ENCODE peak calls at places on chromosomes 13 and 19, in seven cellular contexts. One of them, this sample, is unnamed. For H3K36me3, the result is how much of the 10 kb centered on the place peaks cover.

GRCh38 chr13:111626371-111627305 is 306.2 kb downstream of the TEX29 start:
- DNase-seq in effector memory CD4-positive, alpha-beta T cell: no peak
- DNase-seq in aorta: no peak
- DNase-seq in tibial artery: no peak
- DNase-seq in CD8-positive, alpha-beta T cell: no peak
- DNase-seq in NT2/D1: no peak
- DNase-seq in thoracic aorta: no peak
- DNase-seq in this sample: no peak

GRCh38 chr13:112747256-112747655 is 57.4 kb downstream of the ATP11A start:
- DNase-seq in effector memory CD4-positive, alpha-beta T cell: no peak
- DNase-seq in aorta: no peak
- DNase-seq in tibial artery: no peak
- DNase-seq in CD8-positive, alpha-beta T cell: no peak
- DNase-seq in NT2/D1: no peak
- DNase-seq in thoracic aorta: no peak
- DNase-seq in this sample: no peak

GRCh38 chr13:98273824-98274786 is 97.0 kb upstream of the RNF113B start:
- DNase-seq in effector memory CD4-positive, alpha-beta T cell: no peak
- DNase-seq in aorta: no peak
- DNase-seq in tibial artery: no peak
- DNase-seq in CD8-positive, alpha-beta T cell: no peak
- DNase-seq in NT2/D1: no peak
- DNase-seq in thoracic aorta: no peak
- DNase-seq in this sample: peak

GRCh38 chr13:26541041-26541440 is 16.4 kb upstream of the WASF3 start:
- DNase-seq in effector memory CD4-positive, alpha-beta T cell: no peak
- DNase-seq in aorta: no peak
- DNase-seq in tibial artery: no peak
- DNase-seq in CD8-positive, alpha-beta T cell: no peak
- DNase-seq in NT2/D1: no peak
- DNase-seq in thoracic aorta: no peak
- DNase-seq in this sample: no peak

GRCh38 chr13:113724780-113725315 is 34.2 kb upstream of the TMEM255B start:
- DNase-seq in effector memory CD4-positive, alpha-beta T cell: peak
- DNase-seq in aorta: peak
- DNase-seq in tibial artery: peak
- DNase-seq in CD8-positive, alpha-beta T cell: peak
- DNase-seq in NT2/D1: peak
- DNase-seq in thoracic aorta: peak
- DNase-seq in this sample: peak

GRCh38 chr13:82147526-82147925 is 1734.7 kb downstream of the SLITRK1 start:
- DNase-seq in effector memory CD4-positive, alpha-beta T cell: no peak
- DNase-seq in aorta: no peak
- DNase-seq in tibial artery: no peak
- DNase-seq in CD8-positive, alpha-beta T cell: no peak
- DNase-seq in NT2/D1: no peak
- DNase-seq in thoracic aorta: no peak
- DNase-seq in this sample: no peak

GRCh38 chr19:15587663-15588062 is 27.4 kb upstream of the CYP4F8 start:
- DNase-seq in effector memory CD4-positive, alpha-beta T cell: no peak
- DNase-seq in aorta: no peak
- DNase-seq in tibial artery: peak
- DNase-seq in CD8-positive, alpha-beta T cell: no peak
- DNase-seq in NT2/D1: no peak
- DNase-seq in thoracic aorta: no peak
- DNase-seq in this sample: no peak

GRCh38 chr19:33514885-33515485 is 6.6 kb downstream of the PEPD start:
- DNase-seq in effector memory CD4-positive, alpha-beta T cell: no peak
- DNase-seq in aorta: no peak
- DNase-seq in tibial artery: peak
- DNase-seq in CD8-positive, alpha-beta T cell: no peak
- DNase-seq in NT2/D1: no peak
- DNase-seq in thoracic aorta: no peak
- DNase-seq in this sample: peak

GRCh38 chr19:50272263-50272897 is 56.8 kb downstream of the KCNC3 start:
- DNase-seq in effector memory CD4-positive, alpha-beta T cell: no peak
- DNase-seq in aorta: no peak
- DNase-seq in tibial artery: no peak
- DNase-seq in CD8-positive, alpha-beta T cell: no peak
- DNase-seq in NT2/D1: no peak
- DNase-seq in thoracic aorta: no peak
- DNase-seq in this sample: peak

GRCh38 chr13:105847532-105848295 is 687.7 kb downstream of the EFNB2 start:
- DNase-seq in effector memory CD4-positive, alpha-beta T cell: no peak
- DNase-seq in aorta: no peak
- DNase-seq in tibial artery: no peak
- DNase-seq in CD8-positive, alpha-beta T cell: no peak
- DNase-seq in NT2/D1: no peak
- DNase-seq in thoracic aorta: no peak
- DNase-seq in this sample: no peak

GRCh38 chr19:49110567-49110966 is 3.6 kb upstream of the LIN7B start:
- DNase-seq in effector memory CD4-positive, alpha-beta T cell: no peak
- DNase-seq in aorta: no peak
- DNase-seq in tibial artery: no peak
- DNase-seq in CD8-positive, alpha-beta T cell: no peak
- DNase-seq in NT2/D1: no peak
- DNase-seq in thoracic aorta: no peak
- DNase-seq in this sample: no peak

GRCh38 chr19:51107406-51108065 is 673 bp downstream of the CTU1 start:
- DNase-seq in effector memory CD4-positive, alpha-beta T cell: no peak
- DNase-seq in aorta: no peak
- DNase-seq in tibial artery: no peak
- DNase-seq in CD8-positive, alpha-beta T cell: no peak
- DNase-seq in NT2/D1: no peak
- DNase-seq in thoracic aorta: no peak
- DNase-seq in this sample: no peak

GRCh38 chr19:31145909-31146453 is 203.3 kb downstream of the TSHZ3 start:
- DNase-seq in effector memory CD4-positive, alpha-beta T cell: no peak
- DNase-seq in aorta: no peak
- DNase-seq in tibial artery: no peak
- DNase-seq in CD8-positive, alpha-beta T cell: no peak
- DNase-seq in NT2/D1: no peak
- DNase-seq in thoracic aorta: no peak
- DNase-seq in this sample: no peak

GRCh38 chr13:73922728-73923393 is 211.3 kb downstream of the KLF12 start:
- DNase-seq in effector memory CD4-positive, alpha-beta T cell: no peak
- DNase-seq in aorta: no peak
- DNase-seq in tibial artery: no peak
- DNase-seq in CD8-positive, alpha-beta T cell: no peak
- DNase-seq in NT2/D1: no peak
- DNase-seq in thoracic aorta: no peak
- DNase-seq in this sample: no peak

GRCh38 chr13:46340631-46341111 is 46.4 kb downstream of the RUBCNL start:
- DNase-seq in effector memory CD4-positive, alpha-beta T cell: no peak
- DNase-seq in aorta: no peak
- DNase-seq in tibial artery: no peak
- DNase-seq in CD8-positive, alpha-beta T cell: no peak
- DNase-seq in NT2/D1: no peak
- DNase-seq in thoracic aorta: no peak
- DNase-seq in this sample: no peak

GRCh38 chr13:46341112-46341711 is 45.8 kb downstream of the RUBCNL start:
- DNase-seq in effector memory CD4-positive, alpha-beta T cell: no peak
- DNase-seq in aorta: no peak
- DNase-seq in tibial artery: no peak
- DNase-seq in CD8-positive, alpha-beta T cell: no peak
- DNase-seq in NT2/D1: no peak
- DNase-seq in thoracic aorta: no peak
- DNase-seq in this sample: no peak

GRCh38 chr13:46345400-46345799 is 41.7 kb downstream of the RUBCNL start:
- DNase-seq in effector memory CD4-positive, alpha-beta T cell: no peak
- DNase-seq in aorta: no peak
- DNase-seq in tibial artery: no peak
- DNase-seq in CD8-positive, alpha-beta T cell: no peak
- DNase-seq in NT2/D1: no peak
- DNase-seq in thoracic aorta: no peak
- DNase-seq in this sample: no peak

GRCh38 chr13:46343279-46343949 is 43.6 kb downstream of the RUBCNL start:
- DNase-seq in effector memory CD4-positive, alpha-beta T cell: no peak
- DNase-seq in aorta: no peak
- DNase-seq in tibial artery: no peak
- DNase-seq in CD8-positive, alpha-beta T cell: no peak
- DNase-seq in NT2/D1: no peak
- DNase-seq in thoracic aorta: no peak
- DNase-seq in this sample: no peak

GRCh38 chr13:46342538-46342937 is 44.5 kb downstream of the RUBCNL start:
- DNase-seq in effector memory CD4-positive, alpha-beta T cell: no peak
- DNase-seq in aorta: no peak
- DNase-seq in tibial artery: no peak
- DNase-seq in CD8-positive, alpha-beta T cell: no peak
- DNase-seq in NT2/D1: no peak
- DNase-seq in thoracic aorta: no peak
- DNase-seq in this sample: no peak
- H3K36me3 ChIP-seq in effector memory CD4-positive, alpha-beta T cell: under half
- H3K36me3 ChIP-seq in aorta: under half
- H3K36me3 ChIP-seq in tibial artery: under half
- H3K36me3 ChIP-seq in CD8-positive, alpha-beta T cell: under half
- H3K36me3 ChIP-seq in NT2/D1: under half
- H3K36me3 ChIP-seq in thoracic aorta: under half
- H3K36me3 ChIP-seq in this sample: under half

DNA sequence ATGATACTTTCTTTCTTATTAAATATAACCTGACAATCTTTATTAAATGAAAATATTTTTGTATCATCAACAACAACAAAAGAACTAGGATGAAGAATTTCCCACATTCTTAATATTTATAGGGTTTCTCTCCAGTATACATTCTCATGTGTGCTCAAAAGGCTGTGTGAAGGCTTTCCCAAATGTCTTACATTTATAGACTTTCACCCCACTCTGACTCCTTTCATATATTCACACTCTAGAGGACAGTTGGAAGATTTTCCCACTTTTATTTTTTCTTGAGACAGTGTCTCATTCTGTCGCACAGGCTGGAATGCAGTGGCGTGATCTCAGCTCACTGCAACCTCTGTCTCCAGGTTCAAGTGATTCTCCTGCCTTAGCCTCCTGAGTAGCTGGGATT is 22.4 kb downstream of the ZNF14 start:
- DNase-seq in effector memory CD4-positive, alpha-beta T cell: no peak
- DNase-seq in aorta: no peak
- DNase-seq in tibial artery: no peak
- DNase-seq in CD8-positive, alpha-beta T cell: no peak
- DNase-seq in NT2/D1: no peak
- DNase-seq in thoracic aorta: no peak
- DNase-seq in this sample: no peak
- H3K36me3 ChIP-seq in effector memory CD4-positive, alpha-beta T cell: under half
- H3K36me3 ChIP-seq in aorta: under half
- H3K36me3 ChIP-seq in tibial artery: half or more
- H3K36me3 ChIP-seq in CD8-positive, alpha-beta T cell: under half
- H3K36me3 ChIP-seq in NT2/D1: half or more
- H3K36me3 ChIP-seq in thoracic aorta: half or more
- H3K36me3 ChIP-seq in this sample: under half

GRCh38 chr19:14440049-14440448 is 6.9 kb downstream of the PKN1 start:
- DNase-seq in effector memory CD4-positive, alpha-beta T cell: peak
- DNase-seq in aorta: peak
- DNase-seq in tibial artery: peak
- DNase-seq in CD8-positive, alpha-beta T cell: peak
- DNase-seq in NT2/D1: no peak
- DNase-seq in thoracic aorta: no peak
- DNase-seq in this sample: no peak

GRCh38 chr19:14443632-14444216 is 10.6 kb downstream of the PKN1 start:
- DNase-seq in effector memory CD4-positive, alpha-beta T cell: no peak
- DNase-seq in aorta: no peak
- DNase-seq in tibial artery: no peak
- DNase-seq in CD8-positive, alpha-beta T cell: no peak
- DNase-seq in NT2/D1: no peak
- DNase-seq in thoracic aorta: no peak
- DNase-seq in this sample: no peak

GRCh38 chr19:14439014-14439413 is 5.9 kb downstream of the PKN1 start:
- DNase-seq in effector memory CD4-positive, alpha-beta T cell: no peak
- DNase-seq in aorta: no peak
- DNase-seq in tibial artery: no peak
- DNase-seq in CD8-positive, alpha-beta T cell: no peak
- DNase-seq in NT2/D1: no peak
- DNase-seq in thoracic aorta: no peak
- DNase-seq in this sample: no peak

GRCh38 chr19:14442904-14443631 is 10.0 kb downstream of the PKN1 start:
- DNase-seq in effector memory CD4-positive, alpha-beta T cell: no peak
- DNase-seq in aorta: no peak
- DNase-seq in tibial artery: no peak
- DNase-seq in CD8-positive, alpha-beta T cell: no peak
- DNase-seq in NT2/D1: no peak
- DNase-seq in thoracic aorta: no peak
- DNase-seq in this sample: no peak

DNA sequence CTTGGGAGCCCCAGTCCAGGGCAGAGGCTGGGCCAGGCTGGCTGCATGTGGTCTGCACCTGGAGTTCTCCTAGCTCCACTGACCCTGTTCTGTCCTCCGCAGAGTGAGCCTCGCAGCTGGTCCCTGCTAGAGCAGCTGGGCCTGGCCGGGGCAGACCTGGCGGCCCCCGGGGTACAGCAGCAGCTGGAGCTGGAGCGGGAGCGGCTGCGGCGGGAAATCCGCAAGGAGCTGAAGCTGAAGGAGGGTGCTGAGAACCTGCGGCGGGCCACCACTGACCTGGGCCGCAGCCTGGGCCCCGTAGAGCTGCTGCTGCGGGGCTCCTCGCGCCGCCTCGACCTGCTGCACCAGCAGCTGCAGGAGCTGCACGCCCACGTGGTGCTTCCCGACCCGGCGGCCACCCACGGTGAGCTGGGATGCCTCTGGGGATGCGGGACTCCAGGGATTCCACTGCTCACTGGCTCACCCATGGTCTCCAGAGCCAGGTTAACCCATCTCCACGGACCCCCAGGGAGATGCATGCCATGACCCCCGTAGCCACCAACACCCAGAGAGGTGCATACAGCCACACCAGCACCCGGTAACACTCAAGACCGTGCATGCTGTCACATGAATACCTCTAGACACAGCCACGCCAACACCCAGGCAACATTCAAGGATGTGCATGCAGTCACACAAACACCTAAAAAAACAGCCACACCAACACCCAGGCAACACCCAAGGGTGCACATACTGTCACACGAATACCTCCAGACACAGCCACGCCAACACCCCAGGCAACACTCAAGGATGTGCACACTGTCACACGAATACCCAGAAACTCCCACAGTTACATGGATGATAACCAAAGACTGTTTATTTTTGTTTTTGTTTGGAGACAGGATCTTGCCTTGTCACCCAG is 8.2 kb downstream of the PKN1 start:
- DNase-seq in effector memory CD4-positive, alpha-beta T cell: no peak
- DNase-seq in aorta: no peak
- DNase-seq in tibial artery: no peak
- DNase-seq in CD8-positive, alpha-beta T cell: no peak
- DNase-seq in NT2/D1: no peak
- DNase-seq in thoracic aorta: no peak
- DNase-seq in this sample: no peak
- H3K36me3 ChIP-seq in effector memory CD4-positive, alpha-beta T cell: under half
- H3K36me3 ChIP-seq in aorta: under half
- H3K36me3 ChIP-seq in tibial artery: under half
- H3K36me3 ChIP-seq in CD8-positive, alpha-beta T cell: under half
- H3K36me3 ChIP-seq in NT2/D1: under half
- H3K36me3 ChIP-seq in thoracic aorta: under half
- H3K36me3 ChIP-seq in this sample: under half

DNA sequence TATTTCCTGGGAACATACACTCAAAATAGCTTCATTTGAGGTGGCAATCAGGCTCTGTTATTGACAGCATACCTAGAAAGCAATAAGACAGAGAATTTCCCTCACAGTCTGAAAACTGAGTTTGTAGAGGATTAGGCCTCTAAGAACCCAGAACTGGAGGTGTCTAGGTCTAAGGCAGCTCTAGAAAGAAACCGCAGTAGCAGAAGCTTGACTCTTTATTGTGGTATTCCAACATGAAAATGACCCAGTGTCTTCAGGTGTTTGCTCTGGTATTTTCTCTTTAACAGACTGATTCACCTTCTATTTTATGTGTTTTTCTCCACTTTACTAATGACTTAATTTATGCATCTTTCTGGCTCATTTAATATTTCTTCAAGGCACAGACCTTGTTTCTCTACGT is 8.5 kb downstream of the COG6 start:
- DNase-seq in effector memory CD4-positive, alpha-beta T cell: no peak
- DNase-seq in aorta: no peak
- DNase-seq in tibial artery: no peak
- DNase-seq in CD8-positive, alpha-beta T cell: no peak
- DNase-seq in NT2/D1: no peak
- DNase-seq in thoracic aorta: no peak
- DNase-seq in this sample: no peak
- H3K36me3 ChIP-seq in effector memory CD4-positive, alpha-beta T cell: under half
- H3K36me3 ChIP-seq in aorta: under half
- H3K36me3 ChIP-seq in tibial artery: under half
- H3K36me3 ChIP-seq in CD8-positive, alpha-beta T cell: under half
- H3K36me3 ChIP-seq in NT2/D1: under half
- H3K36me3 ChIP-seq in thoracic aorta: under half
- H3K36me3 ChIP-seq in this sample: under half